ENCODE peak calls at places on chromosome 6, in eight cellular contexts. G is astrocyte; Y is naive thymus-derived CD4-positive, alpha-beta T cell; Q is breast epithelium; A is aorta; S is esophagus squamous epithelium; B is psoas muscle; V is tibial artery. P is an unnamed sample. For H3K4me1, the result is how much of the 10 kb centered on the place peaks cover.

GRCh38 chr6:39130691-39131090 is 15.7 kb upstream of the SAYSD1 start:
- DNase-seq in V (no peak), A (no peak), B (no peak), S (no peak), Y (no peak), Q (no peak), G (no peak), P (no peak)

GRCh38 chr6:123635567-123635966 is 1.2 kb downstream of the TRDN start:
- DNase-seq in Y (no peak), A (no peak), B (no peak), Q (no peak), S (no peak), V (no peak), G (no peak), P (no peak)

GRCh38 chr6:134175532-134176282 is 123.3 kb upstream of the SLC2A12 start:
- DNase-seq in B (peak), V (peak), S (peak), Y (peak), G (peak), A (peak), Q (no peak), P (peak)

GRCh38 chr6:7991536-7991935 is 72.7 kb downstream of the BLOC1S5 start:
- DNase-seq in Q (no peak), A (no peak), S (no peak), V (no peak), G (no peak), B (no peak), Y (no peak), P (no peak)

GRCh38 chr6:21455071-21455470 is 138.5 kb upstream of the SOX4 start:
- DNase-seq in V (no peak), Q (no peak), B (no peak), S (no peak), G (no peak), A (no peak), Y (no peak), P (no peak)

GRCh38 chr6:121849477-121849876 is 414.0 kb downstream of the GJA1 start:
- DNase-seq in Q (no peak), A (no peak), V (no peak), S (no peak), G (peak), B (no peak), Y (no peak), P (no peak)

GRCh38 chr6:106860940-106861339 is 113.6 kb downstream of the CD24 start:
- DNase-seq in Y (no peak), Q (no peak), B (no peak), A (no peak), V (no peak), S (no peak), G (no peak), P (no peak)

GRCh38 chr6:17347012-17347411 is 46.4 kb upstream of the CAP2 start:
- DNase-seq in B (no peak), Q (no peak), S (no peak), G (no peak), Y (no peak), V (no peak), A (no peak), P (no peak)

GRCh38 chr6:2739335-2739734 is 11.4 kb downstream of the MYLK4 start:
- DNase-seq in S (no peak), V (no peak), B (no peak), G (peak), Q (no peak), Y (no peak), A (no peak), P (no peak)

GRCh38 chr6:105713474-105714118 is 310.7 kb upstream of the PREP start:
- DNase-seq in Y (no peak), G (no peak), V (no peak), S (no peak), B (no peak), Q (no peak), A (no peak), P (no peak)

GRCh38 chr6:161891542-161891941 is 617.7 kb upstream of the AGPAT4 start:
- DNase-seq in S (no peak), B (no peak), Q (no peak), G (no peak), V (no peak), Y (no peak), A (no peak), P (no peak)

GRCh38 chr6:122798099-122798641 is 9.1 kb downstream of the SMPDL3A start:
- DNase-seq in Y (no peak), A (no peak), V (no peak), G (peak), B (peak), S (no peak), Q (no peak), P (no peak)

GRCh38 chr6:116973992-116974391 is 97.0 kb downstream of the RFX6 start:
- DNase-seq in G (no peak), B (peak), A (no peak), V (no peak), S (no peak), Y (no peak), Q (no peak), P (no peak)

GRCh38 chr6:27066381-27066780 is 181.1 kb upstream of the PRSS16 start:
- DNase-seq in S (no peak), V (no peak), B (no peak), Y (no peak), A (no peak), Q (no peak), G (no peak), P (no peak)

GRCh38 chr6:170098428-170099170 is 192.3 kb downstream of the DLL1 start:
- DNase-seq in B (no peak), S (no peak), G (no peak), A (peak), Q (peak), Y (no peak), V (peak), P (no peak)

GRCh38 chr6:83633149-83633548 is 75.8 kb downstream of the SNAP91 start:
- DNase-seq in Y (no peak), A (no peak), S (no peak), G (no peak), B (no peak), V (no peak), Q (no peak), P (no peak)

GRCh38 chr6:136528477-136528876 is 21.7 kb downstream of the MAP7 start:
- DNase-seq in S (no peak), Y (no peak), A (no peak), Q (no peak), B (no peak), G (no peak), V (no peak), P (no peak)

GRCh38 chr6:145865595-145865994 is 51.0 kb upstream of the FBXO30 start:
- DNase-seq in S (no peak), Y (no peak), A (no peak), V (no peak), B (no peak), Q (no peak), G (no peak), P (no peak)
- H3K4me1 ChIP-seq in S (under half), Y (under half), A (under half), V (under half), B (under half), Q (under half), G (under half), P (under half)

GRCh38 chr6:84763397-84764331 is 734 bp downstream of the TBX18 start:
- DNase-seq in V (peak), G (peak), Q (no peak), A (peak), B (peak), S (no peak), Y (no peak), P (no peak)
- H3K4me3 ChIP-seq in V (peak), G (peak), Q (peak), A (peak), B (peak), S (peak), Y (no peak), P (peak)

DNA sequence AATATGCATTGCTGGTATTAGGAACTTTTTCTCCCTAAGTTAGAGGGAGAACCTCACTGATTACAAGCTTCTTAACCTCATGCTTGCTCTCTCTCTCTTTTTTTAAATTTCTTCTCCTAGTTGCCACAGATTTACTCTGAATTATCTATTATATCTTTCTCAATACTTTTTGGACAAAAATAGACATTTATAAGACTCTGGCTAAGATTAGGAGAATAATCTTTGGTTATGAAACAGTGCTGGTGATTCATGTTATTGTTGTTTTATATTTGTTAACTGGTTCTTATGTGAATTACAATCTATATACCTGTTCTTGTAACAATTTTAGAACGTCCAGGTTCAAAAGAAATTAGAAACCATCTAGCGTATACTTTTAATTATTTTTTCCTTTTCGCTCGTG is 187.8 kb downstream of the OGFRL1 start:
- DNase-seq in S (no peak), G (no peak), V (no peak), B (no peak), A (no peak), Q (no peak), Y (no peak), P (no peak)
- H3K4me1 ChIP-seq in S (under half), G (under half), V (under half), B (under half), A (under half), Q (under half), Y (under half), P (under half)

DNA sequence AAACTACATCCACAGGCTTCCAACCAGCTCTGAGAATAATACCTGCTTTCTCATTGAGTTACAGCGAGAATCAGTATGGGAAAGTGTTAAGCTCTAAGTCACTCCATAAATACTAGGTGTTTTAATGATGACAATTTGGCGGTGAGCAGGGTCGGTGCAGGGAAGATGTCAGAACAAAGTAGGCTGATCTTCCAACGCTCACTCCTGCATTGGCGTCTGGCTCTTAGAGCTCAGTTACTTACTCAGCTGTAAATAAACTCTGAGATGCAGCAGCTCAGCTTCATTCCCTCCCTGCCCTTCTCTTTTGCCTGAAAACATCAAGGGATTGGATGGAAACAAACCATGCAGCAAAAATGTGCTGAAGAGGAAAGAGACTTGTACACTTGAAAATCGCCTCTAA is 102.5 kb upstream of the SPACA1 start:
- DNase-seq in Y (no peak), G (no peak), A (no peak), Q (no peak), B (no peak), V (no peak), S (no peak), P (no peak)
- H3K4me3 ChIP-seq in Y (no peak), G (no peak), A (no peak), Q (no peak), B (no peak), V (no peak), S (no peak), P (no peak)

P was measured in left lung.